ENCODE peak calls at places on chromosomes 5 and 9, in five cellular contexts. Z is right atrium auricular region, I is suprapubic skin, J is fibroblast of pulmonary artery, C is neural progenitor cell. V is an unnamed sample.

GRCh38 chr5:73625314-73625904 is 587 bp upstream of the ARHGEF28 start:
- DNase-seq in J (peak), C (no peak), Z (no peak), I (no peak), V (peak)

GRCh38 chr9:33817327-33818166 is 587 bp downstream of the UBE2R2 start:
- DNase-seq in C (peak), Z (no peak), J (peak), I (peak), V (peak)

GRCh38 chr5:38835887-38836286 is 9.9 kb upstream of the OSMR start:
- DNase-seq in Z (no peak), I (no peak), J (peak), C (peak), V (peak)

GRCh38 chr9:98998441-98999151 is 54.9 kb downstream of the COL15A1 start:
- DNase-seq in C (peak), I (peak), Z (peak), J (peak), V (peak)

GRCh38 chr9:108211576-108211975 is 644.2 kb downstream of the ACTL7B start:
- DNase-seq in Z (no peak), J (no peak), C (no peak), I (no peak), V (peak)

GRCh38 chr5:142922223-142922952 is 152.2 kb downstream of the ARHGAP26 start:
- DNase-seq in J (peak), C (peak), I (no peak), Z (no peak), V (peak)

GRCh38 chr5:177300236-177300880 is 3.2 kb downstream of the RAB24 start:
- DNase-seq in C (no peak), J (peak), Z (peak), I (no peak), V (peak)

GRCh38 chr5:150346592-150346991 is 10.9 kb upstream of the TCOF1 start:
- DNase-seq in Z (no peak), J (no peak), C (no peak), I (no peak), V (no peak)

DNA sequence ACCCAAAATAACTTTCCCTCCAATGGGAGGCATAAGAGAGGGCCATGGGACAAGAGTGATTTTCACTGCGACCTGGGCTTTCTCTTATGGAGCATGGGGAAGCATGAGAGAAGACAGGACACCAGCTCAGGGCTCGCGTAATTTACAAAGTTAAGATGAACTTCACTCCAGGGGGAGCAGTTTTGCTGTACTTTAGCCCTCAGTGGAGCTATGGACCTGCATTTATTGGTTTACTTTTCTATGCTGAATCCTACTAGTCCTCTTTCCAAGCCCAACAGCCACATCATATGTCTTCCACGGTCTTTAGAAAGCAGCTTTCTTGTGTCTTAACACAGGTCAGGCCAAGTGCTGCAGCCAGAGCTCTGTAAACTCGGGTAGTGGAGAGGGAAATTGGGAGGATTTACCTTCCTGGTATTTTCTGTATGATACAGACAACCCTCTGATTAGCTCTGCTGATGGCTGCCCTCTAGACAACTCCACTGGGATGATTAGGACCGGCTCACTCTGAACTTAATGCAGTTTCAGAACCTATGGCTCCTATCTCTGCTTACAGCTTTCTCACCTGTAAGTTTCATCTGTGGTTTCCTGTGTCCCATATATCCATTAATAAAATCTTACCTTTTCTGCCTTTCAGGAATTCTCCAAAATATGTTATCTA is 581.0 kb upstream of the RORB start:
- DNase-seq in I (no peak), Z (no peak), J (peak), C (peak), V (peak)
- TF ChIP-seq CTCF in I (no peak), Z (no peak), J (peak), C (peak), V (peak)

DNA sequence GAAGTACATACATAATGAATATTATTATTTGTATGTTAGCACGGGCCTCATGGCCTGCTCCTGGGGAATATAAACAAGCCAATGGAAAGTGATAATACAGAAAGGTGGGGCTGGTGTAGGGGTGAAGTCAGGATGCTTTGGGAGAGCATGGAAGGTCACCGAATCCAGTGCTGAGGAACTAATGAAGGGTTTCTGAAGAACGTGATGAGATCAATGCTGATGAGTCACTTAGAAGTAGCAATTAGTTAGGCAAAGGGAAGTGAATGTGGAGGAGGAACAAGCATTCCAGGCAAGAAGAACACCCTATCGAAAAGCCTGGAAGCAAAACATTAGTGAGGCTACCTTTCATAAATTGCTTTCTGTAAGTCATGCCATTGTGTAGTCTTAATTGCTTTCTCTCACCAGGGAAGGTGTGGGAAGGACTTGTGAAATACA is 2.1 kb downstream of the ANXA1 start:
- DNase-seq in Z (no peak), C (no peak), I (no peak), J (no peak), V (peak)
- H3K4me3 ChIP-seq in Z (peak), C (no peak), I (peak), J (peak), V (peak)

DNA sequence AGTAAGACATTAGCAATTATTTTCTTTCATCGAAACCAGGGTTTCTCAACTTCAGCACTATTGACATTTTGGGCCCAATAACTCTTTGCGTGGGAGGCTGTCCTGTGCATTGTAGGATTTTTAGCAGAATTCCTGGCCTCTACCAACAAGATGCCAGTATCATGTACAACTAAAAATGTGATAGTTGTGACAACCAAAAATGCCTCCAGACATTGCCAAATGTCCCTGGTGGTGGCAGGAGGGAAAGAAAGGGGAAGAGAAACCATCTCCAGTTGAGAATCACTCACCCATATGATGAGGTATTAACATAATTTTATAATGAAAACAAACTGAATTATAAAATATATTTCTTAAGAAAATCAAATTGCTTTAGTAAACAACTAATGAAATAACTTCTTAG is 406.1 kb downstream of the RAB3C start:
- DNase-seq in C (no peak), J (no peak), Z (no peak), I (no peak), V (no peak)
- TF ChIP-seq CTCF in C (peak), J (no peak), Z (no peak), I (no peak), V (no peak)

DNA sequence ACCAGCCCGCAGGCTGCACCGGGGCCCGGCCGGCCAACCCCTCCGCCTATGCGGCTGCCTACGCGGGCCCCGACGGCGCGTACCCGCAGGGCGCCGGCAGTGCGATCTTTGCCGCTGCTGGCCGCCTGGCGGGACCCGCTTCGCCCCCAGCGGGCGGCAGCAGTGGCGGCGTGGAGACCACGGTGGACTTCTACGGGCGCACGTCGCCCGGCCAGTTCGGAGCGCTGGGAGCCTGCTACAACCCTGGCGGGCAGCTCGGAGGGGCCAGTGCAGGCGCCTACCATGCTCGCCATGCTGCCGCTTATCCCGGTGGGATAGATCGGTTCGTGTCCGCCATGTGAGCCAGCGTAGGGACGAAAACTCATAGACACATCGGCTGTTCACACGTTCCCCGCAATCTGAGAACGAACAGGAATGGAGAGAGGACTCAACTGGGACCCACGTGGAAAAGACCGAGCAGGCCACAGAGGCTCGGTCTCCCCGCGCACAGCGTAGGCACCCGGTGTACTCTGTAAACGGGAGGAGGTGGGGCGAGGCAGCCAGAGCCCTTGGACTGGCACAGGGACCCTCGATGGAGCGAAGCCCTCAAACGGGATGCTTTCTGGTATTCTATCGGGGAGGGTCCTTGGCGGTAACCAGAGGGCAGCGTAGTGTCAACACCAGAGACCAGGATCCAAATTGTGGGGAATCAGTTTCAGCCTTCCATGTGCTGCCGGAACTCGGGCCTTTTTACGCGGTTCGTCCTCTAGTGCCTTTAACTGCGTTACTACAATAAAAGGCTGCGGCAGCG is 1.9 kb downstream of the FOXE1 start:
- DNase-seq in J (no peak), Z (peak), I (no peak), C (no peak), V (no peak)
- H3K4me3 ChIP-seq in J (no peak), Z (no peak), I (peak), C (no peak), V (no peak)

V was measured in fibroblast of mammary gland.